ENCODE peak calls at places on chromosomes 11 and 22, in eight cellular contexts. One of them, this sample, is unnamed. For H3K36me3 and H3K9me3, the result is how much of the 10 kb centered on the place peaks cover.

GRCh38 chr22:46090631-46091201 is 59.6 kb upstream of the PPARA start:
- DNase-seq in tibial nerve: peak
- DNase-seq in pancreas: peak
- DNase-seq in sigmoid colon: peak
- DNase-seq in PC-9: no peak
- DNase-seq in body of pancreas: no peak
- DNase-seq in left ventricle myocardium inferior: peak
- DNase-seq in CD8-positive, alpha-beta T cell: no peak
- DNase-seq in this sample: no peak

GRCh38 chr11:97557399-97557798 is 1167.6 kb downstream of the JRKL start:
- DNase-seq in tibial nerve: no peak
- DNase-seq in pancreas: no peak
- DNase-seq in sigmoid colon: no peak
- DNase-seq in PC-9: no peak
- DNase-seq in body of pancreas: no peak
- DNase-seq in left ventricle myocardium inferior: no peak
- DNase-seq in CD8-positive, alpha-beta T cell: no peak
- DNase-seq in this sample: no peak

GRCh38 chr11:10605941-10606381 is 37.5 kb upstream of the LYVE1 start:
- DNase-seq in tibial nerve: no peak
- DNase-seq in pancreas: no peak
- DNase-seq in sigmoid colon: peak
- DNase-seq in PC-9: no peak
- DNase-seq in body of pancreas: peak
- DNase-seq in left ventricle myocardium inferior: peak
- DNase-seq in CD8-positive, alpha-beta T cell: no peak
- DNase-seq in this sample: peak

GRCh38 chr11:7418061-7418460 is 67.2 kb upstream of the OLFML1 start:
- DNase-seq in tibial nerve: no peak
- DNase-seq in pancreas: no peak
- DNase-seq in sigmoid colon: no peak
- DNase-seq in PC-9: no peak
- DNase-seq in body of pancreas: no peak
- DNase-seq in left ventricle myocardium inferior: no peak
- DNase-seq in CD8-positive, alpha-beta T cell: no peak
- DNase-seq in this sample: no peak

GRCh38 chr22:45903355-45904149 is 73.4 kb downstream of the WNT7B start:
- DNase-seq in tibial nerve: no peak
- DNase-seq in pancreas: no peak
- DNase-seq in sigmoid colon: no peak
- DNase-seq in PC-9: peak
- DNase-seq in body of pancreas: peak
- DNase-seq in left ventricle myocardium inferior: no peak
- DNase-seq in CD8-positive, alpha-beta T cell: no peak
- DNase-seq in this sample: no peak

GRCh38 chr11:1937616-1938342 is 9.4 kb upstream of the MRPL23 start:
- DNase-seq in tibial nerve: no peak
- DNase-seq in pancreas: peak
- DNase-seq in sigmoid colon: peak
- DNase-seq in PC-9: no peak
- DNase-seq in body of pancreas: no peak
- DNase-seq in left ventricle myocardium inferior: no peak
- DNase-seq in CD8-positive, alpha-beta T cell: no peak
- DNase-seq in this sample: no peak

GRCh38 chr11:46050652-46051051 is 70.6 kb downstream of the PHF21A start:
- DNase-seq in tibial nerve: no peak
- DNase-seq in pancreas: no peak
- DNase-seq in sigmoid colon: no peak
- DNase-seq in PC-9: no peak
- DNase-seq in body of pancreas: no peak
- DNase-seq in left ventricle myocardium inferior: no peak
- DNase-seq in CD8-positive, alpha-beta T cell: no peak
- DNase-seq in this sample: no peak

GRCh38 chr11:94400075-94400838 is 962 bp downstream of the GPR83 start:
- DNase-seq in tibial nerve: no peak
- DNase-seq in pancreas: no peak
- DNase-seq in sigmoid colon: no peak
- DNase-seq in PC-9: no peak
- DNase-seq in body of pancreas: no peak
- DNase-seq in left ventricle myocardium inferior: no peak
- DNase-seq in CD8-positive, alpha-beta T cell: no peak
- DNase-seq in this sample: no peak

GRCh38 chr11:135069884-135070283 is 657.8 kb upstream of the B3GAT1 start:
- DNase-seq in tibial nerve: no peak
- DNase-seq in pancreas: no peak
- DNase-seq in sigmoid colon: no peak
- DNase-seq in PC-9: no peak
- DNase-seq in body of pancreas: no peak
- DNase-seq in left ventricle myocardium inferior: no peak
- DNase-seq in CD8-positive, alpha-beta T cell: no peak
- DNase-seq in this sample: no peak

DNA sequence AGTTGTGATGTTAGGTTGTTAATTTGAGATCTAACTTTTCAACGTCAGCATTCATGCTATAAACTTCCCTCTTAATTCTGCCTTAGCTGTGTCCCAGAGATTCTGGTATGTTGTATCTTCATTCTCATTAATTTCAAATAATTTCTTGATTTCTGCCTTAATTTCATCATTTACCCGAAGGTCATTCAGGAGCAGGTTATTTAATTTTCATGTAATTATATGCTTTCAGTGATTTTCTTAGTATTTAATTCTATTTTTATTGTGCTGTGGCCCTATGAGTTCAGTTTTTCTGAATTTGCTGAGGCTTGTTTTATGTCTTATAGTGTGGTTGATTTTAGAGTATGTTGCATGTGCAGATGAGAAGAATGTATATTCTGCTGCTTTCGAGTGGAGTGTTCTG is 28.9 kb downstream of the PI4KA start:
- DNase-seq in tibial nerve: no peak
- DNase-seq in pancreas: no peak
- DNase-seq in sigmoid colon: no peak
- DNase-seq in PC-9: no peak
- DNase-seq in body of pancreas: no peak
- DNase-seq in left ventricle myocardium inferior: no peak
- DNase-seq in CD8-positive, alpha-beta T cell: no peak
- DNase-seq in this sample: no peak
- H3K36me3 ChIP-seq in tibial nerve: under half
- H3K36me3 ChIP-seq in pancreas: under half
- H3K36me3 ChIP-seq in sigmoid colon: under half
- H3K36me3 ChIP-seq in PC-9: under half
- H3K36me3 ChIP-seq in body of pancreas: under half
- H3K36me3 ChIP-seq in left ventricle myocardium inferior: half or more
- H3K36me3 ChIP-seq in CD8-positive, alpha-beta T cell: under half
- H3K36me3 ChIP-seq in this sample: under half

GRCh38 chr11:315051-315481 is 1.2 kb downstream of the IFITM1 start:
- DNase-seq in tibial nerve: no peak
- DNase-seq in pancreas: peak
- DNase-seq in sigmoid colon: no peak
- DNase-seq in PC-9: no peak
- DNase-seq in body of pancreas: no peak
- DNase-seq in left ventricle myocardium inferior: no peak
- DNase-seq in CD8-positive, alpha-beta T cell: no peak
- DNase-seq in this sample: no peak

GRCh38 chr11:315516-315994 is 1.7 kb downstream of the IFITM1 start:
- DNase-seq in tibial nerve: no peak
- DNase-seq in pancreas: peak
- DNase-seq in sigmoid colon: peak
- DNase-seq in PC-9: no peak
- DNase-seq in body of pancreas: no peak
- DNase-seq in left ventricle myocardium inferior: peak
- DNase-seq in CD8-positive, alpha-beta T cell: no peak
- DNase-seq in this sample: no peak

GRCh38 chr11:313787-314547 is at the start of gene IFITM1:
- DNase-seq in tibial nerve: no peak
- DNase-seq in pancreas: peak
- DNase-seq in sigmoid colon: no peak
- DNase-seq in PC-9: no peak
- DNase-seq in body of pancreas: no peak
- DNase-seq in left ventricle myocardium inferior: no peak
- DNase-seq in CD8-positive, alpha-beta T cell: peak
- DNase-seq in this sample: peak

GRCh38 chr11:312092-312816 is 1.6 kb upstream of the IFITM1 start:
- DNase-seq in tibial nerve: no peak
- DNase-seq in pancreas: peak
- DNase-seq in sigmoid colon: no peak
- DNase-seq in PC-9: no peak
- DNase-seq in body of pancreas: no peak
- DNase-seq in left ventricle myocardium inferior: no peak
- DNase-seq in CD8-positive, alpha-beta T cell: no peak
- DNase-seq in this sample: no peak

DNA sequence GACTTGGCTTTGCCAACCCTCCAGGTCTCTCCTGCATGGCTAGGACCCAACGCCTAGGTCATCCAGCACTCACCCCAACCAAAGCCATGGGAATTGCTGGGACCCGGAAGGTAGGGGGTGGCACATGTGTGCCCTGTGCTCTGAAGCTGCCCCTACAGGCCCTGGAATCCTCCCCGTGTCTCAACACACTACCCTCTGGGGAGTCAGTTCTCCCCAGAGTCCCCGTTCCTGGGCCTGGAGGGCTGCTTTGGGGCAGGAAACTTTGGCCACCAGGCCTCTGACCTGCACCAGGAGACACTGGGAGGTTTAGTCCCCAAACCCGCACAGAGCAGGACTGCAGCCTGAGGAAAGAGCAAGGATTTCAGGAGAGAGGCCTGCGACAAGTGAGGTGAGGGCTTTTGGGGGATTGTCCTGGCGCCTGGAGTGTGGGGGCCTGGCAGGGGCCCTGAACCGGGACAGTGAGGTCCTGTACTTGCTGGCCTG is 495 bp upstream of the IFITM1 start:
- DNase-seq in tibial nerve: no peak
- DNase-seq in pancreas: peak
- DNase-seq in sigmoid colon: no peak
- DNase-seq in PC-9: no peak
- DNase-seq in body of pancreas: no peak
- DNase-seq in left ventricle myocardium inferior: no peak
- DNase-seq in CD8-positive, alpha-beta T cell: no peak
- DNase-seq in this sample: no peak
- H3K4me3 ChIP-seq in tibial nerve: no peak
- H3K4me3 ChIP-seq in pancreas: peak
- H3K4me3 ChIP-seq in sigmoid colon: peak
- H3K4me3 ChIP-seq in PC-9: no peak
- H3K4me3 ChIP-seq in body of pancreas: no peak
- H3K4me3 ChIP-seq in left ventricle myocardium inferior: peak
- H3K4me3 ChIP-seq in CD8-positive, alpha-beta T cell: peak
- H3K4me3 ChIP-seq in this sample: peak

GRCh38 chr11:3357994-3358676 is 20.8 kb downstream of the ZNF195 start:
- DNase-seq in tibial nerve: no peak
- DNase-seq in pancreas: no peak
- DNase-seq in sigmoid colon: no peak
- DNase-seq in PC-9: no peak
- DNase-seq in body of pancreas: no peak
- DNase-seq in left ventricle myocardium inferior: no peak
- DNase-seq in CD8-positive, alpha-beta T cell: no peak
- DNase-seq in this sample: no peak

GRCh38 chr11:3357302-3357701 is 21.6 kb downstream of the ZNF195 start:
- DNase-seq in tibial nerve: no peak
- DNase-seq in pancreas: no peak
- DNase-seq in sigmoid colon: no peak
- DNase-seq in PC-9: no peak
- DNase-seq in body of pancreas: no peak
- DNase-seq in left ventricle myocardium inferior: no peak
- DNase-seq in CD8-positive, alpha-beta T cell: no peak
- DNase-seq in this sample: no peak

GRCh38 chr11:3356858-3357257 is 22.1 kb downstream of the ZNF195 start:
- DNase-seq in tibial nerve: no peak
- DNase-seq in pancreas: no peak
- DNase-seq in sigmoid colon: no peak
- DNase-seq in PC-9: no peak
- DNase-seq in body of pancreas: no peak
- DNase-seq in left ventricle myocardium inferior: no peak
- DNase-seq in CD8-positive, alpha-beta T cell: no peak
- DNase-seq in this sample: no peak

DNA sequence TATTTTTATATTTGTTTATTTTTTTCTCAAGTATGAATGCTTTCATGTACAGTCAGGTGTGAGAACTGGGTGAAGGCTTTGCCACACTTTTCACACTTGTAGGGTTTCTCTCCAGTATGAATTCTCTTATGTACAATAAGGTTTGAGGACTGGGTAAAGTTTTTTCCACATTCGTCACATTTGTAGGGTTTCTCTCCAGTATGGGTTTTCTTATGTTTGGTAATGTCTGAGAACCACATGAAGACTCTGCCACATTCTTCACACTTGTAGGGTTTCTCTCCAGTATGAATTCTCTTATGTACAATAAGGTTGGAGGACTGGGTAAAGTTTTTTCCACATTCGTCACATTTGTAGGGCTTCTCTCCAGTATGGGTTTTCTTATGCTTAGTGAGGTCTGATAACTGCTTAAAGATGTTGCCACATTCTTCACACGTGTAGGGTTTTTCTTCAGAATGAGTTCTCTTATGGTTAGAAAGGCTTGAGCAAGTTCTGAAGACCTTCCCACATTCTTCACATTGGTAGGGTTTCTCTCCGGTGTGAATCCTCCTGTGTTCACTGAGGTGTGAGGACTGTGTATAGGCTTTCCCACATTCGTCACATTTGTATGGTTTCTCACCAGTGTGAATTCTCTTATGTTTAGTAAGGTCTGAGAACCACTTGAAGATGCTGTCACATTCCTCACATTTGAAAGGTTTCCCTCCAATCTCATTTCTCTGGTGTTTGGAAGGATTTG is 19.7 kb downstream of the ZNF195 start:
- DNase-seq in tibial nerve: no peak
- DNase-seq in pancreas: no peak
- DNase-seq in sigmoid colon: no peak
- DNase-seq in PC-9: no peak
- DNase-seq in body of pancreas: no peak
- DNase-seq in left ventricle myocardium inferior: no peak
- DNase-seq in CD8-positive, alpha-beta T cell: no peak
- DNase-seq in this sample: no peak
- H3K9me3 ChIP-seq in tibial nerve: half or more
- H3K9me3 ChIP-seq in pancreas: under half
- H3K9me3 ChIP-seq in sigmoid colon: under half
- H3K9me3 ChIP-seq in PC-9: under half
- H3K9me3 ChIP-seq in body of pancreas: under half
- H3K9me3 ChIP-seq in left ventricle myocardium inferior: half or more
- H3K9me3 ChIP-seq in CD8-positive, alpha-beta T cell: half or more
- H3K9me3 ChIP-seq in this sample: half or more

GRCh38 chr11:121525376-121525775 is 72.6 kb upstream of the SORL1-AS1 start:
- DNase-seq in tibial nerve: no peak
- DNase-seq in pancreas: no peak
- DNase-seq in sigmoid colon: no peak
- DNase-seq in PC-9: no peak
- DNase-seq in body of pancreas: no peak
- DNase-seq in left ventricle myocardium inferior: no peak
- DNase-seq in CD8-positive, alpha-beta T cell: no peak
- DNase-seq in this sample: no peak

GRCh38 chr11:121524233-121524631 is 71.5 kb upstream of the SORL1-AS1 start:
- DNase-seq in tibial nerve: no peak
- DNase-seq in pancreas: no peak
- DNase-seq in sigmoid colon: no peak
- DNase-seq in PC-9: no peak
- DNase-seq in body of pancreas: no peak
- DNase-seq in left ventricle myocardium inferior: no peak
- DNase-seq in CD8-positive, alpha-beta T cell: no peak
- DNase-seq in this sample: no peak

GRCh38 chr11:121522043-121522941 is 69.5 kb upstream of the SORL1-AS1 start:
- DNase-seq in tibial nerve: no peak
- DNase-seq in pancreas: no peak
- DNase-seq in sigmoid colon: no peak
- DNase-seq in PC-9: no peak
- DNase-seq in body of pancreas: no peak
- DNase-seq in left ventricle myocardium inferior: no peak
- DNase-seq in CD8-positive, alpha-beta T cell: no peak
- DNase-seq in this sample: no peak

GRCh38 chr11:121521145-121522042 is 68.6 kb upstream of the SORL1-AS1 start:
- DNase-seq in tibial nerve: no peak
- DNase-seq in pancreas: no peak
- DNase-seq in sigmoid colon: no peak
- DNase-seq in PC-9: no peak
- DNase-seq in body of pancreas: no peak
- DNase-seq in left ventricle myocardium inferior: no peak
- DNase-seq in CD8-positive, alpha-beta T cell: no peak
- DNase-seq in this sample: no peak

GRCh38 chr11:121523581-121524232 is 70.9 kb upstream of the SORL1-AS1 start:
- DNase-seq in tibial nerve: no peak
- DNase-seq in pancreas: no peak
- DNase-seq in sigmoid colon: no peak
- DNase-seq in PC-9: no peak
- DNase-seq in body of pancreas: no peak
- DNase-seq in left ventricle myocardium inferior: no peak
- DNase-seq in CD8-positive, alpha-beta T cell: no peak
- DNase-seq in this sample: no peak
- H3K36me3 ChIP-seq in tibial nerve: under half
- H3K36me3 ChIP-seq in pancreas: under half
- H3K36me3 ChIP-seq in sigmoid colon: under half
- H3K36me3 ChIP-seq in PC-9: under half
- H3K36me3 ChIP-seq in body of pancreas: under half
- H3K36me3 ChIP-seq in left ventricle myocardium inferior: under half
- H3K36me3 ChIP-seq in CD8-positive, alpha-beta T cell: half or more
- H3K36me3 ChIP-seq in this sample: under half